ENCODE peak calls at places on chromosomes 6 and 20, in four cellular contexts. C is right cardiac atrium, H is glutamatergic neuron, M is suprapubic skin. R is an unnamed sample.
A peak's percentile ranks its signal among the peaks of the same experiment; 100 is the strongest.

GRCh38 chr6:46612645-46613044 is 40.0 kb downstream of the CYP39A1 start:
- DNase-seq in H (no peak), M (no peak), C (peak; percentile 17), R (peak; percentile 64)

GRCh38 chr6:170025341-170026271 is 265.3 kb downstream of the DLL1 start:
- DNase-seq in C (no peak), M (peak; percentile 62), H (no peak), R (no peak)

GRCh38 chr6:15023448-15023847 is 222.4 kb upstream of the JARID2 start:
- DNase-seq in C (no peak), H (no peak), M (no peak), R (no peak)

GRCh38 chr6:6626227-6626626 is 37.7 kb downstream of the LY86 start:
- DNase-seq in H (no peak), C (no peak), M (no peak), R (no peak)

GRCh38 chr20:45578151-45578660 is 878 bp downstream of the WFDC8 start:
- DNase-seq in C (no peak), H (no peak), M (no peak), R (no peak)

GRCh38 chr6:107560657-107561056 is 70.7 kb downstream of the SOBP start:
- DNase-seq in C (no peak), M (no peak), H (no peak), R (no peak)

GRCh38 chr6:12324096-12324495 is 33.9 kb downstream of the EDN1 start:
- DNase-seq in M (no peak), H (no peak), C (no peak), R (no peak)

GRCh38 chr6:150598858-150599198 is 857 bp upstream of the PLEKHG1 start:
- DNase-seq in H (no peak), M (no peak), C (no peak), R (no peak)

GRCh38 chr6:47434372-47435253 is 43.0 kb upstream of the CD2AP start:
- DNase-seq in H (no peak), M (no peak), C (no peak), R (no peak)

GRCh38 chr6:125539892-125540291 is 209.5 kb upstream of the HEY2 start:
- DNase-seq in H (no peak), C (no peak), M (no peak), R (no peak)

GRCh38 chr6:111950661-111951426 is 77.6 kb upstream of the FYN start:
- DNase-seq in M (peak; percentile 64), C (peak; percentile 33), H (no peak), R (peak; percentile 47)

GRCh38 chr6:164142312-164142711 is 727.8 kb downstream of the QKI start:
- DNase-seq in H (no peak), M (no peak), C (no peak), R (no peak)

GRCh38 chr20:36808317-36809257 is 35.0 kb upstream of the DSN1 start:
- DNase-seq in C (peak; percentile 71), H (peak; percentile 80), M (peak; percentile 79), R (peak; percentile 83)

GRCh38 chr6:14665827-14666724 is 548.5 kb downstream of the CD83 start:
- DNase-seq in H (no peak), C (peak; percentile 40), M (peak; percentile 70), R (peak; percentile 56)

GRCh38 chr20:32539063-32539816 is 45.9 kb downstream of the NOL4L start:
- DNase-seq in M (no peak), C (no peak), H (peak; percentile 50), R (no peak)

GRCh38 chr6:78322068-78322845 is 545.1 kb upstream of the IRAK1BP1 start:
- DNase-seq in H (no peak), C (no peak), M (no peak), R (no peak)

GRCh38 chr20:35122787-35123405 is 24.2 kb downstream of the EDEM2 start:
- DNase-seq in M (no peak), C (no peak), H (no peak), R (no peak)

GRCh38 chr6:111159628-111160027 is 72.3 kb downstream of the SLC16A10 start:
- DNase-seq in C (no peak), M (no peak), H (no peak), R (no peak)